ENCODE peak calls at places on chromosomes 6 and 20, in eight cellular contexts. One of them, this sample, is unnamed.

GRCh38 chr6:125868252-125868651 is 77.5 kb downstream of the NCOA7 start:
- DNase-seq in iPS DF 19.7: no peak
- DNase-seq in left colon: no peak
- DNase-seq in T-helper 2 cell: no peak
- DNase-seq in stimulated activated CD4-positive, alpha-beta T cell treated with anti-CD3 and anti-CD28 coated beads, TNF-alpha, amount 100 ng/mL, for 4 hours: no peak
- DNase-seq in iPS DF 6.9: no peak
- DNase-seq in left ventricle myocardium inferior: no peak
- DNase-seq in kidney tubule cell: no peak
- DNase-seq in this sample: no peak

GRCh38 chr20:24935140-24935539 is 13.9 kb upstream of the CST7 start:
- DNase-seq in iPS DF 19.7: no peak
- DNase-seq in left colon: no peak
- DNase-seq in T-helper 2 cell: no peak
- DNase-seq in stimulated activated CD4-positive, alpha-beta T cell treated with anti-CD3 and anti-CD28 coated beads, TNF-alpha, amount 100 ng/mL, for 4 hours: no peak
- DNase-seq in iPS DF 6.9: no peak
- DNase-seq in left ventricle myocardium inferior: no peak
- DNase-seq in kidney tubule cell: no peak
- DNase-seq in this sample: no peak

GRCh38 chr20:31485450-31486339 is 10.6 kb downstream of the REM1 start:
- DNase-seq in iPS DF 19.7: no peak
- DNase-seq in left colon: peak; percentile 37
- DNase-seq in T-helper 2 cell: no peak
- DNase-seq in stimulated activated CD4-positive, alpha-beta T cell treated with anti-CD3 and anti-CD28 coated beads, TNF-alpha, amount 100 ng/mL, for 4 hours: no peak
- DNase-seq in iPS DF 6.9: no peak
- DNase-seq in left ventricle myocardium inferior: peak; percentile 76
- DNase-seq in kidney tubule cell: no peak
- DNase-seq in this sample: no peak

GRCh38 chr6:106870824-106871300 is 103.7 kb downstream of the CD24 start:
- DNase-seq in iPS DF 19.7: no peak
- DNase-seq in left colon: no peak
- DNase-seq in T-helper 2 cell: no peak
- DNase-seq in stimulated activated CD4-positive, alpha-beta T cell treated with anti-CD3 and anti-CD28 coated beads, TNF-alpha, amount 100 ng/mL, for 4 hours: no peak
- DNase-seq in iPS DF 6.9: no peak
- DNase-seq in left ventricle myocardium inferior: no peak
- DNase-seq in kidney tubule cell: peak; percentile 93
- DNase-seq in this sample: no peak

GRCh38 chr20:60407011-60407771 is 449.0 kb downstream of the CDH26 start:
- DNase-seq in iPS DF 19.7: no peak
- DNase-seq in left colon: no peak
- DNase-seq in T-helper 2 cell: no peak
- DNase-seq in stimulated activated CD4-positive, alpha-beta T cell treated with anti-CD3 and anti-CD28 coated beads, TNF-alpha, amount 100 ng/mL, for 4 hours: no peak
- DNase-seq in iPS DF 6.9: no peak
- DNase-seq in left ventricle myocardium inferior: no peak
- DNase-seq in kidney tubule cell: no peak
- DNase-seq in this sample: no peak

GRCh38 chr20:62219992-62220665 is at the start of gene HRH3:
- DNase-seq in iPS DF 19.7: no peak
- DNase-seq in left colon: peak; percentile 42
- DNase-seq in T-helper 2 cell: peak; percentile 25
- DNase-seq in stimulated activated CD4-positive, alpha-beta T cell treated with anti-CD3 and anti-CD28 coated beads, TNF-alpha, amount 100 ng/mL, for 4 hours: no peak
- DNase-seq in iPS DF 6.9: no peak
- DNase-seq in left ventricle myocardium inferior: no peak
- DNase-seq in kidney tubule cell: peak; percentile 30
- DNase-seq in this sample: peak; percentile 49

GRCh38 chr6:44188819-44189218 is 27.9 kb upstream of the MYMX start:
- DNase-seq in iPS DF 19.7: no peak
- DNase-seq in left colon: no peak
- DNase-seq in T-helper 2 cell: no peak
- DNase-seq in stimulated activated CD4-positive, alpha-beta T cell treated with anti-CD3 and anti-CD28 coated beads, TNF-alpha, amount 100 ng/mL, for 4 hours: no peak
- DNase-seq in iPS DF 6.9: no peak
- DNase-seq in left ventricle myocardium inferior: no peak
- DNase-seq in kidney tubule cell: no peak
- DNase-seq in this sample: no peak

GRCh38 chr20:13262701-13263335 is 41.7 kb downstream of the ISM1 start:
- DNase-seq in iPS DF 19.7: no peak
- DNase-seq in left colon: no peak
- DNase-seq in T-helper 2 cell: no peak
- DNase-seq in stimulated activated CD4-positive, alpha-beta T cell treated with anti-CD3 and anti-CD28 coated beads, TNF-alpha, amount 100 ng/mL, for 4 hours: no peak
- DNase-seq in iPS DF 6.9: no peak
- DNase-seq in left ventricle myocardium inferior: no peak
- DNase-seq in kidney tubule cell: no peak
- DNase-seq in this sample: no peak

GRCh38 chr20:44702776-44703175 is 12.4 kb upstream of the CCN5 start:
- DNase-seq in iPS DF 19.7: no peak
- DNase-seq in left colon: peak; percentile 65
- DNase-seq in T-helper 2 cell: no peak
- DNase-seq in stimulated activated CD4-positive, alpha-beta T cell treated with anti-CD3 and anti-CD28 coated beads, TNF-alpha, amount 100 ng/mL, for 4 hours: no peak
- DNase-seq in iPS DF 6.9: no peak
- DNase-seq in left ventricle myocardium inferior: peak; percentile 91
- DNase-seq in kidney tubule cell: peak; percentile 40
- DNase-seq in this sample: no peak

GRCh38 chr20:36791862-36792261 is 18.3 kb upstream of the DSN1 start:
- DNase-seq in iPS DF 19.7: no peak
- DNase-seq in left colon: no peak
- DNase-seq in T-helper 2 cell: no peak
- DNase-seq in stimulated activated CD4-positive, alpha-beta T cell treated with anti-CD3 and anti-CD28 coated beads, TNF-alpha, amount 100 ng/mL, for 4 hours: no peak
- DNase-seq in iPS DF 6.9: no peak
- DNase-seq in left ventricle myocardium inferior: no peak
- DNase-seq in kidney tubule cell: no peak
- DNase-seq in this sample: no peak

GRCh38 chr6:82006027-82006738 is 241.4 kb downstream of the IBTK start:
- DNase-seq in iPS DF 19.7: peak; percentile 7
- DNase-seq in left colon: peak; percentile 10
- DNase-seq in T-helper 2 cell: no peak
- DNase-seq in stimulated activated CD4-positive, alpha-beta T cell treated with anti-CD3 and anti-CD28 coated beads, TNF-alpha, amount 100 ng/mL, for 4 hours: no peak
- DNase-seq in iPS DF 6.9: no peak
- DNase-seq in left ventricle myocardium inferior: no peak
- DNase-seq in kidney tubule cell: peak; percentile 59
- DNase-seq in this sample: no peak

GRCh38 chr6:25012657-25013056 is 76.9 kb upstream of the RIPOR2 start:
- DNase-seq in iPS DF 19.7: no peak
- DNase-seq in left colon: no peak
- DNase-seq in T-helper 2 cell: no peak
- DNase-seq in stimulated activated CD4-positive, alpha-beta T cell treated with anti-CD3 and anti-CD28 coated beads, TNF-alpha, amount 100 ng/mL, for 4 hours: no peak
- DNase-seq in iPS DF 6.9: no peak
- DNase-seq in left ventricle myocardium inferior: no peak
- DNase-seq in kidney tubule cell: no peak
- DNase-seq in this sample: no peak

GRCh38 chr6:15297895-15298590 is 52.2 kb downstream of the JARID2 start:
- DNase-seq in iPS DF 19.7: no peak
- DNase-seq in left colon: no peak
- DNase-seq in T-helper 2 cell: no peak
- DNase-seq in stimulated activated CD4-positive, alpha-beta T cell treated with anti-CD3 and anti-CD28 coated beads, TNF-alpha, amount 100 ng/mL, for 4 hours: no peak
- DNase-seq in iPS DF 6.9: no peak
- DNase-seq in left ventricle myocardium inferior: no peak
- DNase-seq in kidney tubule cell: no peak
- DNase-seq in this sample: no peak

GRCh38 chr6:119347466-119348307 is 1.9 kb downstream of the MAN1A1 start:
- DNase-seq in iPS DF 19.7: no peak
- DNase-seq in left colon: peak; percentile 66
- DNase-seq in T-helper 2 cell: no peak
- DNase-seq in stimulated activated CD4-positive, alpha-beta T cell treated with anti-CD3 and anti-CD28 coated beads, TNF-alpha, amount 100 ng/mL, for 4 hours: no peak
- DNase-seq in iPS DF 6.9: no peak
- DNase-seq in left ventricle myocardium inferior: peak; percentile 21
- DNase-seq in kidney tubule cell: peak; percentile 77
- DNase-seq in this sample: peak; percentile 41

GRCh38 chr20:41889125-41889870 is 271.1 kb upstream of the CHD6 start:
- DNase-seq in iPS DF 19.7: peak; percentile 33
- DNase-seq in left colon: no peak
- DNase-seq in T-helper 2 cell: no peak
- DNase-seq in stimulated activated CD4-positive, alpha-beta T cell treated with anti-CD3 and anti-CD28 coated beads, TNF-alpha, amount 100 ng/mL, for 4 hours: no peak
- DNase-seq in iPS DF 6.9: peak; percentile 29
- DNase-seq in left ventricle myocardium inferior: no peak
- DNase-seq in kidney tubule cell: no peak
- DNase-seq in this sample: no peak